ENCODE peak calls at places on chromosome X, in four cellular contexts. O is NCI-H460; M is naive thymus-derived CD8-positive, alpha-beta T cell; V is fibroblast of pulmonary artery. I is an unnamed sample.

GRCh38 chrX:6021316-6022091 is 207.2 kb downstream of the NLGN4X start:
- DNase-seq in V (peak), M (no peak), O (no peak), I (no peak)

GRCh38 chrX:70454441-70455365 is 10.1 kb downstream of the DLG3 start:
- DNase-seq in V (peak), M (peak), O (peak), I (peak)

GRCh38 chrX:13048265-13048664 is 3.8 kb upstream of the FAM9C start:
- DNase-seq in V (no peak), M (no peak), O (no peak), I (no peak)

GRCh38 chrX:15382809-15383208 is 1.4 kb downstream of the VEGFD start:
- DNase-seq in M (no peak), O (no peak), V (no peak), I (no peak)

GRCh38 chrX:133495464-133496391 is 80.4 kb upstream of the GPC4 start:
- DNase-seq in O (no peak), V (peak), M (no peak), I (no peak)

GRCh38 chrX:33808636-33809035 is 323.5 kb downstream of the FAM47A start:
- DNase-seq in O (no peak), M (no peak), V (no peak), I (no peak)

GRCh38 chrX:70322784-70323183 is 32.9 kb downstream of the KIF4A start:
- DNase-seq in V (no peak), O (no peak), M (no peak), I (no peak)

GRCh38 chrX:149497626-149498025 is 7.5 kb downstream of the IDS start:
- DNase-seq in V (no peak), M (no peak), O (no peak), I (no peak)

GRCh38 chrX:8868906-8869305 is 67.7 kb upstream of the FAM9A start:
- DNase-seq in V (peak), O (no peak), M (no peak), I (no peak)

GRCh38 chrX:6052111-6052745 is 176.4 kb downstream of the NLGN4X start:
- DNase-seq in V (no peak), M (no peak), O (no peak), I (no peak)

GRCh38 chrX:103825881-103826280 is 6.2 kb downstream of the RAB9B start:
- DNase-seq in V (no peak), M (no peak), O (no peak), I (no peak)

GRCh38 chrX:17580529-17581155 is 156.7 kb upstream of the SCML1 start:
- DNase-seq in V (peak), M (no peak), O (no peak), I (no peak)